ENCODE peak calls at places on chromosomes 3 and 15, in nine cellular contexts. I is testis, V is fibroblast of mammary gland, P is tibial artery, U is coronary artery, Q is pancreas, Y is cardiac fibroblast, J is fibroblast of pulmonary artery, B is HFF-Myc. E is an unnamed sample.

GRCh38 chr3:123641084-123641462 is 56.2 kb upstream of the HACD2 start:
- DNase-seq in I (no peak), V (no peak), P (peak), U (no peak), Q (no peak), Y (no peak), J (no peak), B (no peak), E (no peak)

GRCh38 chr3:111895079-111895478 is 36.0 kb downstream of the PHLDB2 start:
- DNase-seq in I (no peak), V (peak), P (no peak), U (no peak), Q (no peak), Y (peak), J (peak), B (no peak), E (peak)

GRCh38 chr3:119580148-119580760 is 962 bp downstream of the ADPRH start:
- DNase-seq in I (peak), V (peak), P (peak), U (no peak), Q (peak), Y (peak), J (peak), B (no peak), E (no peak)

GRCh38 chr15:41501191-41501917 is 7.7 kb downstream of the ITPKA start:
- DNase-seq in I (peak), V (peak), P (no peak), U (no peak), Q (no peak), Y (no peak), J (no peak), B (no peak), E (no peak)

GRCh38 chr3:125643127-125643526 is 47.8 kb upstream of the OSBPL11 start:
- DNase-seq in I (peak), V (no peak), P (no peak), U (no peak), Q (no peak), Y (no peak), J (no peak), B (no peak), E (no peak)

GRCh38 chr15:46265664-46266063 is 630.8 kb downstream of the SQOR start:
- DNase-seq in I (no peak), V (no peak), P (no peak), U (no peak), Q (no peak), Y (no peak), J (no peak), B (no peak), E (no peak)

GRCh38 chr15:57595011-57595866 is 3.5 kb downstream of the MYZAP start:
- DNase-seq in I (no peak), V (no peak), P (no peak), U (no peak), Q (peak), Y (peak), J (no peak), B (no peak), E (peak)

GRCh38 chr15:78306176-78306774 is 6.9 kb upstream of the SKIC8 start:
- DNase-seq in I (no peak), V (peak), P (no peak), U (no peak), Q (no peak), Y (peak), J (peak), B (no peak), E (peak)

GRCh38 chr3:94184781-94185180 is 121.9 kb downstream of the NSUN3 start:
- DNase-seq in I (no peak), V (no peak), P (no peak), U (no peak), Q (no peak), Y (peak), J (peak), B (no peak), E (peak)

GRCh38 chr3:187777331-187778046 is 32.2 kb upstream of the BCL6 start:
- DNase-seq in I (no peak), V (peak), P (no peak), U (no peak), Q (no peak), Y (no peak), J (peak), B (peak), E (no peak)

GRCh38 chr15:68654786-68655560 is 76.2 kb downstream of the CORO2B start:
- DNase-seq in I (no peak), V (no peak), P (no peak), U (peak), Q (no peak), Y (no peak), J (no peak), B (no peak), E (no peak)

GRCh38 chr3:30660128-30660525 is 53.7 kb downstream of the TGFBR2 start:
- DNase-seq in I (no peak), V (no peak), P (no peak), U (no peak), Q (no peak), Y (no peak), J (no peak), B (no peak), E (no peak)

GRCh38 chr3:127706312-127706711 is 33.6 kb downstream of the ABTB1 start:
- DNase-seq in I (no peak), V (no peak), P (peak), U (peak), Q (no peak), Y (no peak), J (no peak), B (no peak), E (no peak)

GRCh38 chr3:56269755-56270154 is 198.5 kb downstream of the ERC2 start:
- DNase-seq in I (peak), V (no peak), P (no peak), U (no peak), Q (no peak), Y (peak), J (peak), B (no peak), E (peak)

GRCh38 chr3:50607271-50608091 is 4.1 kb downstream of the CISH start:
- DNase-seq in I (no peak), V (no peak), P (no peak), U (no peak), Q (no peak), Y (no peak), J (no peak), B (no peak), E (no peak)

GRCh38 chr3:46668116-46668515 is 25.4 kb downstream of the ALS2CL start:
- DNase-seq in I (no peak), V (no peak), P (peak), U (no peak), Q (no peak), Y (no peak), J (no peak), B (no peak), E (no peak)

GRCh38 chr3:64163755-64164148 is 61.5 kb downstream of the PRICKLE2 start:
- DNase-seq in I (no peak), V (peak), P (no peak), U (no peak), Q (no peak), Y (peak), J (peak), B (peak), E (peak)

GRCh38 chr15:48667701-48668100 is 22.2 kb upstream of the FBN1 start:
- DNase-seq in I (no peak), V (peak), P (no peak), U (no peak), Q (no peak), Y (peak), J (peak), B (no peak), E (peak)

GRCh38 chr3:30368978-30369377 is 237.4 kb upstream of the TGFBR2 start:
- DNase-seq in I (no peak), V (peak), P (no peak), U (no peak), Q (no peak), Y (peak), J (peak), B (peak), E (peak)

GRCh38 chr3:58564456-58565160 is 12.6 kb downstream of the FAM107A start:
- DNase-seq in I (no peak), V (peak), P (peak), U (no peak), Q (peak), Y (peak), J (peak), B (peak), E (peak)

GRCh38 chr3:138043266-138044029 is 33.5 kb downstream of the CLDN18 start:
- DNase-seq in I (no peak), V (peak), P (no peak), U (no peak), Q (no peak), Y (peak), J (peak), B (peak), E (peak)

DNA sequence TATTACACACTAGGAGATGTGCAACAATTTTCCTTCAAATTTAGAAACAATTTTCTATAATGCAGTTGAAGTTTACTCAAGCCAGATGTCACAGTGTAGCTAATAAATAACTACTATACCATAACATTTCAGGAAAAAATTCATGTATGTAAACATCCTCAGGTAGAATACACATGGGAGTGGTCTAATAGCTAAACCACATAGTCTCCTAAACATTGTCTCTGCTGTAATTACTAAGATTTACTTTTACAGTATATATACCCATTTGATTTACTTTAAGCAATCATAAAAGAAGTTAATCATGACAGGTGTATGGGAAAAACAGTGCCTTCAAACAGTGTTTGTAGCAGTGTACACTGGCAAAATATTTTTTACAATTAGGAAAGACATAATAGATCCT is 110.1 kb upstream of the GRM7 start:
- DNase-seq in I (no peak), V (no peak), P (no peak), U (no peak), Q (no peak), Y (no peak), J (no peak), B (no peak), E (no peak)
- TF ChIP-seq CTCF in I (no peak), V (no peak), P (no peak), U (no peak), Q (no peak), Y (no peak), J (no peak), B (no peak), E (no peak)

GRCh38 chr15:73751481-73751880 is 1.7 kb downstream of the INSYN1 start:
- DNase-seq in I (no peak), V (no peak), P (no peak), U (no peak), Q (no peak), Y (no peak), J (no peak), B (no peak), E (no peak)
- H3K4me3 ChIP-seq in I (peak), V (no peak), P (peak), U (peak), Q (no peak), Y (no peak), J (no peak), B (no peak), E (peak)

DNA sequence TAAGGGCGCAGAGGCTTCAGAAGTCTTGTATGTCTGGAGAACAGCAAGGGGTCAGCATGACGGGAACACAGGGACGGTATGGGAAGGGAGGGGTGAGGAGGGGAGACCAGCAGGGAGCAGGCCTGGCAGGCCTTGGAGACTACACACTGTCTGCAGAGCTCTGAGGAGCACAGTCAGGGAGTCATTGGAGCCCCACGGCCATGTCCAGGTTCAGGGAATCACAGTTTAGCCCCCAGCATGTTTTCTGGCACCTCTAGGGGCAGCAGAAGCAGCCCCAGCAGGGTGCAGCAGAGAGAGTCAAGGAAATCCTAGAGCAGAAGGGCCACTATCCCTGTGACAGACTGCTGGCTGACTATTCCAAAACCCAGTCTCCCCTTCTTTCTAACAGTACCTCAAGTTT is 3.2 kb downstream of the LAMP3 start:
- DNase-seq in I (no peak), V (no peak), P (no peak), U (no peak), Q (no peak), Y (no peak), J (no peak), B (no peak), E (no peak)
- TF ChIP-seq CTCF in I (no peak), V (peak), P (no peak), U (no peak), Q (no peak), Y (peak), J (peak), B (peak), E (peak)

DNA sequence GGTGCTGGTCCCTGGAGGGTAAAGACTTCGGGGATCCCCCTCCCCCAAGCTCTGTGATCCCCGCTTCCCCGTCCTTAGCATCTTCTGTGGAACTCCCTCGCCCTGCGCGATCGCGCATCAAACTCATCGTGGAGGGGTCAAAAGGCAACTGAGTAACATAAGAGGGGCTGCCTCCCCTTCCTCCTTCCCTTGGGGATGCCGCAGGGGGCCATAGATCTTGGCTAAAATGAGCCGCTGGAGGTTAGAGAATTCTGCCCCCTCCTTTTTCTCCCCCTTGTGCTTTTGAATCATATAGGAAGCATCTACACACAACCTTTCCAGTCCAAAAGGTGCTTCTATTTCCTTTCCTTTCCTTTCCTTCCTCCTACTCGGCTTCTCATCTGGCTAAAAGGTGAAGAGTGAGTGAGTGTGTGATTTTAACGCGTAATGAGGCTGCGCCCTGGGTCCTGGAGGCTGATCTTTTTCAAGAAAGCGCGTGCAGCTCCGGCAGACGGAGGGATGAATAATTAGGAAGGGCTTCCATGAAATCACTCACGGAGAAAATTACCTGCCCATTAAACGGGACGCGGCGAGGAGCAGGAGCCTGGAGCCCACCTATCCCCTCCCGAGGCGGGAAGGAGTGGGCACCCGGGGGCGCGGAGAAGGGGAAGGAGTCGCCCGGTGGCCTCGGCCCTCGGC is 832 bp upstream of the ROBO2 start:
- DNase-seq in I (peak), V (peak), P (no peak), U (no peak), Q (no peak), Y (peak), J (peak), B (no peak), E (no peak)
- H3K4me3 ChIP-seq in I (peak), V (no peak), P (peak), U (peak), Q (peak), Y (peak), J (peak), B (peak), E (peak)

DNA sequence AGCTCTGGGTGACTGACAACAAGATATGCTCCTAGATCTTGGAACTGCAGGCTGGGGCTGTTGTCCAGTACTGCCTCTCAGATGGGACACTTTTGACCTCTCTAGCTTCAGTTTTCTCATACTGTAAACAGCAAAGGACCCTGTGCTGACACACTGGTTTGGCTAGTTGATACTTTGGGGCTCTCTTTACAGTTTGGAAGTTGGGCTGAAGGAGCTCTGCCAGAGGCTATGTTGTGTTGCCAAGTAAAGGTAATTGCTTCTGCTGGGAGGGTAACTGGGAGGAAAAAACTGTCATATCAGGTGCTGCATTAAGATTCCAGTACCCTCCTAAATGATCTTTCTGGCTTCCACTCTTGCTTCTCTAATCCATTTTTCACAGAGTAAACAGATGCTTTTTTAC is 54.0 kb downstream of the ISL2 start:
- DNase-seq in I (no peak), V (no peak), P (no peak), U (no peak), Q (no peak), Y (no peak), J (no peak), B (no peak), E (no peak)
- TF ChIP-seq CTCF in I (no peak), V (no peak), P (no peak), U (no peak), Q (no peak), Y (no peak), J (no peak), B (no peak), E (no peak)